ENCODE peak calls at places on chromosomes 13 and 19, in six cellular contexts. Z is IMR-90, D is neuronal stem cell, C is mesenchymal stem cell, E is H9, T is mesendoderm. J is an unnamed sample.

GRCh38 chr13:25803626-25804025 is 248.2 kb downstream of the SHISA2 start:
- DNase-seq in Z (no peak), D (no peak), C (no peak), E (no peak), T (no peak), J (no peak)

GRCh38 chr19:41570179-41570578 is 5.8 kb upstream of the CEACAM21 start:
- DNase-seq in Z (no peak), D (no peak), C (no peak), E (no peak), T (peak), J (no peak)

GRCh38 chr19:48419158-48419920 is 25.9 kb downstream of the GRIN2D start:
- DNase-seq in Z (peak), D (peak), C (peak), E (peak), T (peak), J (peak)

GRCh38 chr13:64877176-64877575 is 2353.0 kb downstream of the PCDH9 start:
- DNase-seq in Z (no peak), D (no peak), C (no peak), E (no peak), T (no peak), J (no peak)

GRCh38 chr19:14383898-14384669 is 2.8 kb downstream of the ADGRE5 start:
- DNase-seq in Z (peak), D (no peak), C (peak), E (no peak), T (peak), J (no peak)

GRCh38 chr13:109938255-109938936 is 152.0 kb upstream of the IRS2 start:
- DNase-seq in Z (peak), D (no peak), C (no peak), E (no peak), T (no peak), J (no peak)

GRCh38 chr13:31067416-31068118 is 94.1 kb downstream of the HSPH1 start:
- DNase-seq in Z (peak), D (no peak), C (peak), E (no peak), T (no peak), J (no peak)

GRCh38 chr13:109764474-109765292 is 21.7 kb downstream of the IRS2 start:
- DNase-seq in Z (peak), D (no peak), C (peak), E (no peak), T (peak), J (no peak)

GRCh38 chr13:59537500-59537899 is 626.2 kb downstream of the DIAPH3 start:
- DNase-seq in Z (no peak), D (no peak), C (no peak), E (no peak), T (no peak), J (no peak)

GRCh38 chr13:110841846-110842245 is 73.0 kb downstream of the ANKRD10 start:
- DNase-seq in Z (peak), D (no peak), C (no peak), E (no peak), T (peak), J (no peak)

GRCh38 chr13:38888309-38888708 is 102.3 kb downstream of the STOML3 start:
- DNase-seq in Z (peak), D (no peak), C (peak), E (no peak), T (peak), J (peak)

GRCh38 chr19:43634516-43634876 is 5.2 kb downstream of the CADM4 start:
- DNase-seq in Z (no peak), D (no peak), C (no peak), E (peak), T (peak), J (no peak)

GRCh38 chr13:73702419-73703071 is 431.7 kb downstream of the KLF12 start:
- DNase-seq in Z (no peak), D (no peak), C (no peak), E (no peak), T (peak), J (no peak)

GRCh38 chr13:100491164-100491847 is 97.3 kb downstream of the GGACT start:
- DNase-seq in Z (peak), D (no peak), C (peak), E (no peak), T (no peak), J (no peak)

GRCh38 chr13:24454100-24454499 is 58.5 kb downstream of the PARP4 start:
- DNase-seq in Z (no peak), D (no peak), C (no peak), E (no peak), T (no peak), J (no peak)

GRCh38 chr13:39616087-39616694 is 13.2 kb upstream of the LHFPL6 start:
- DNase-seq in Z (peak), D (peak), C (peak), E (peak), T (peak), J (no peak)

GRCh38 chr13:57740719-57741118 is 109.2 kb downstream of the PCDH17 start:
- DNase-seq in Z (no peak), D (no peak), C (no peak), E (no peak), T (no peak), J (no peak)

GRCh38 chr13:108690726-108691125 is 61.3 kb downstream of the MYO16 start:
- DNase-seq in Z (no peak), D (no peak), C (no peak), E (no peak), T (no peak), J (no peak)

GRCh38 chr19:56167064-56167578 is 8.7 kb upstream of the GALP start:
- DNase-seq in Z (no peak), D (peak), C (peak), E (no peak), T (peak), J (no peak)

GRCh38 chr13:31012285-31013024 is 80.0 kb downstream of the TEX26 start:
- DNase-seq in Z (peak), D (no peak), C (peak), E (peak), T (peak), J (no peak)

GRCh38 chr13:19834704-19835103 is 28.7 kb downstream of the ZMYM5 start:
- DNase-seq in Z (no peak), D (no peak), C (no peak), E (no peak), T (no peak), J (no peak)

DNA sequence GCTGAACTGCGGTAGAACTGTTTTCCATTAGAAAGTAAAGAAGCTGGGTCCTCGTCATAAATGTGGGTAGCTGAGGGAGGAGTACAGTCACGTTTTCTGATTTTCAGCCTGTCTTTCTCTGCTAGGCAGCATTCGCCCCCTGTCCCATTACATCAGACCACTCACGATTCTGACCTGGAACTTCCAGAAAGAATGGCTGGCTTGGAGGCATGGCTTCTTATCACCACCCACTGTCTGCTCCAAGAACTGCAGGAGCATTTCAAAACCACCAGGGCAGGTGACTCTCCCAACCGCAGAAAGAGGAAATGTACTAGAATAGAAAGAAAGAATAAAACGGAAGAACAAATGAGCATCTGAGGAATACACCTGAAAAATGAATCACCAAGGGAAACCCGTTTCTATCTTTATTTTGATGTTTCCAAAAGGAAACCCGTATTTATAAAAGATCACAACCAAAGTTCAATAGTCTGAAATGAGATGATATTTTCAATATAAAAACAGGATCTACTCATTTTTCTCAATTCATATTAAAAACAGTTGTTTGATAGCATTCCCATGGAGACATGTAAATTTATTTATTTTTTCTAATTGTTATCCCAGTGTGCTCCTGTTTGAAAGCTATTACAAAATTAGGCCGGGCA is 22.1 kb upstream of the POMP start:
- DNase-seq in Z (peak), D (peak), C (peak), E (peak), T (peak), J (peak)
- H2BK15ac ChIP-seq in Z (peak), D (no peak), C (no peak), E (no peak), T (no peak), J (no peak)

GRCh38 chr13:112202966-112203365 is 136.0 kb downstream of the SOX1 start:
- DNase-seq in Z (no peak), D (no peak), C (no peak), E (no peak), T (no peak), J (no peak)
- H2BK15ac ChIP-seq in Z (no peak), D (peak), C (no peak), E (no peak), T (no peak), J (no peak)

DNA sequence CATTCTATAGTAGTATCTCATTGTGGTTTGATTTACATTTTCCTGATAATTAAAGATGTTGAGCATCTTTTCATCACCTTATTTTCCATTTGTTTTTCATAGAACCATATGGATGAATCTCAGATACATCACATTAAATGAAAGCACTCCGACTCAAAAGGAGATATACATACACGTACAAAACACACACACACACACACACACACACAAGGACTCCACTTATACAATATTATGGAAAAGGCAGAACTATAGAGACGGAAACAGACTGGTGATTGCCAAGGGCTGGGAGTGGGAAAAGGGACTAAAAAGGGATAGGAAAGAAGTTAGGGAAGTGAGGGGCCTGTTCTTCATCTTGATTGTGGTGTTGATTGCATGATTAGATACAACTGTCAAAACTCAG is 24.3 kb downstream of the ZNF585A start:
- DNase-seq in Z (no peak), D (no peak), C (no peak), E (no peak), T (no peak), J (no peak)
- H2BK15ac ChIP-seq in Z (no peak), D (no peak), C (no peak), E (no peak), T (no peak), J (no peak)

DNA sequence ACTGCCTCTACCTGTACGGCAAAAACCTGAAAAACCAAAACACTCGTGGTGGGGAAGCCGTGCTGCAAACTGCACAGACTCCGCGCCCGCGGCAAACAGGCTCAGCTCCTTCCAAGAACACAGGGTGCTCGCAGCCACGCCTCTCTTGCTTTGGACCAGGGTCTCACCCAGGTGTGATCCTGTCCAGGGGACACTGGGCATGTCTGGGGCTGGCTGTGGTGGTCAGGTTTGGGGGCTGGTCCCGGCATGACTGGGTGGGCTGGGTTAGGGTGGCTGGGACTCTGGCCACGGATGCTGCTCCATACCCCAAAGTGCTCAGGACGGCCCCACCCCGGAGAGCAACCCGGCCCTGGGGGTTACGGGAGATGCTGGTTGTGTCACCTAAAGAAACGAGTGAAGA is 13.9 kb downstream of the GPX4 start:
- DNase-seq in Z (no peak), D (no peak), C (no peak), E (no peak), T (no peak), J (no peak)
- H2BK15ac ChIP-seq in Z (no peak), D (peak), C (no peak), E (no peak), T (no peak), J (no peak)

GRCh38 chr13:66972659-66973058 is 257.5 kb downstream of the PCDH9 start:
- DNase-seq in Z (peak), D (no peak), C (no peak), E (no peak), T (no peak), J (no peak)
- H2BK15ac ChIP-seq in Z (no peak), D (no peak), C (no peak), E (no peak), T (no peak), J (no peak)

GRCh38 chr13:97352815-97353214 is 81.2 kb upstream of the RAP2A start:
- DNase-seq in Z (no peak), D (no peak), C (no peak), E (no peak), T (no peak), J (no peak)
- H2BK15ac ChIP-seq in Z (no peak), D (no peak), C (no peak), E (no peak), T (no peak), J (no peak)

J was measured in H1.